ENCODE peak calls at places on chromosomes 2 and 18, in six cellular contexts. S is CD4-positive, alpha-beta T cell; H is iris pigment epithelial cell; C is upper lobe of right lung; P is activated CD8-positive, alpha-beta memory T cell treated with anti-CD3 and anti-CD28 coated beads, Interleukin-2, amount 50 U/mL, for 4 hours; J is NCI-H460. T is an unnamed sample.

GRCh38 chr2:47905454-47906260 is 641 bp downstream of the FBXO11 start:
- DNase-seq in S (peak; percentile 68), H (peak; percentile 59), C (peak; percentile 88), P (peak; percentile 61), J (peak; percentile 28), T (peak; percentile 51)

GRCh38 chr2:138841459-138841858 is 61.3 kb upstream of the NXPH2 start:
- DNase-seq in S (no peak), H (no peak), C (no peak), P (no peak), J (no peak), T (no peak)

GRCh38 chr18:12595571-12596255 is 62.2 kb downstream of the SPIRE1 start:
- DNase-seq in S (no peak), H (no peak), C (no peak), P (no peak), J (no peak), T (no peak)

GRCh38 chr2:199943373-199943772 is 11.9 kb downstream of the TYW5 start:
- DNase-seq in S (no peak), H (no peak), C (no peak), P (no peak), J (no peak), T (no peak)

GRCh38 chr18:57352271-57352701 is at the start of gene ST8SIA3:
- DNase-seq in S (no peak), H (no peak), C (no peak), P (no peak), J (no peak), T (no peak)

GRCh38 chr2:9675369-9676351 is 44.9 kb upstream of the YWHAQ start:
- DNase-seq in S (no peak), H (peak; percentile 96), C (no peak), P (no peak), J (peak; percentile 33), T (no peak)

GRCh38 chr2:8906208-8906607 is 68.8 kb upstream of the KIDINS220 start:
- DNase-seq in S (no peak), H (peak; percentile 86), C (no peak), P (no peak), J (no peak), T (no peak)

GRCh38 chr2:49616800-49617199 is 462.5 kb upstream of the FSHR start:
- DNase-seq in S (no peak), H (peak; percentile 7), C (no peak), P (no peak), J (peak; percentile 12), T (no peak)

GRCh38 chr2:10591207-10591606 is 98.6 kb downstream of the NOL10 start:
- DNase-seq in S (no peak), H (peak; percentile 48), C (no peak), P (no peak), J (peak; percentile 6), T (no peak)

GRCh38 chr2:132715986-132716385 is 46.0 kb upstream of the LYPD1 start:
- DNase-seq in S (no peak), H (no peak), C (no peak), P (no peak), J (no peak), T (no peak)

GRCh38 chr18:907171-907879 is 2.7 kb downstream of the ADCYAP1 start:
- DNase-seq in S (no peak), H (no peak), C (peak; percentile 61), P (no peak), J (no peak), T (no peak)

GRCh38 chr2:52558265-52558664 is 1209.3 kb upstream of the CHAC2 start:
- DNase-seq in S (no peak), H (no peak), C (no peak), P (no peak), J (no peak), T (no peak)

GRCh38 chr18:8754995-8755955 is 49.9 kb downstream of the MTCL1 start:
- DNase-seq in S (peak; percentile 44), H (peak; percentile 86), C (no peak), P (peak; percentile 36), J (no peak), T (peak; percentile 45)

GRCh38 chr2:202051499-202052161 is 18.0 kb downstream of the FZD7 start:
- DNase-seq in S (no peak), H (no peak), C (no peak), P (no peak), J (no peak), T (no peak)

GRCh38 chr18:79519751-79520472 is 124.2 kb downstream of the NFATC1 start:
- DNase-seq in S (peak; percentile 53), H (peak; percentile 28), C (peak; percentile 59), P (no peak), J (no peak), T (no peak)

GRCh38 chr2:170455617-170456426 is 259.3 kb upstream of the SP5 start:
- DNase-seq in S (no peak), H (no peak), C (no peak), P (no peak), J (no peak), T (no peak)

GRCh38 chr2:127675335-127676261 is at the start of gene LIMS2:
- DNase-seq in S (no peak), H (no peak), C (peak; percentile 80), P (no peak), J (no peak), T (no peak)

GRCh38 chr18:52343138-52343537 is 3.1 kb downstream of the DCC start:
- DNase-seq in S (no peak), H (no peak), C (no peak), P (no peak), J (no peak), T (no peak)

GRCh38 chr2:238908960-238909951 is 61.4 kb downstream of the TWIST2 start:
- DNase-seq in S (peak; percentile 27), H (peak; percentile 62), C (peak; percentile 64), P (no peak), J (no peak), T (no peak)

GRCh38 chr2:22673501-22673900 is 711.5 kb upstream of the KLHL29 start:
- DNase-seq in S (no peak), H (no peak), C (no peak), P (no peak), J (no peak), T (no peak)

GRCh38 chr2:8488001-8488738 is 193.7 kb upstream of the ID2 start:
- DNase-seq in S (peak; percentile 38), H (no peak), C (no peak), P (peak; percentile 63), J (no peak), T (peak; percentile 74)

GRCh38 chr2:58067001-58067400 is 20.4 kb downstream of the VRK2 start:
- DNase-seq in S (no peak), H (no peak), C (no peak), P (no peak), J (no peak), T (no peak)

GRCh38 chr18:13612111-13612997 is 114.0 kb downstream of the FAM210A start:
- DNase-seq in S (peak; percentile 73), H (no peak), C (no peak), P (peak; percentile 75), J (no peak), T (peak; percentile 70)

GRCh38 chr18:13427354-13427753 is 208.8 kb downstream of the LDLRAD4 start:
- DNase-seq in S (no peak), H (no peak), C (no peak), P (no peak), J (no peak), T (no peak)

T was measured in effector memory CD8-positive, alpha-beta T cell.